ENCODE peak calls at places on chromosomes 7 and 10, in six cellular contexts. I is IMR-90, H is A549, R is SK-N-SH, W is HepG2, L is GM12878. D is an unnamed sample.

GRCh38 chr7:72078301-72078700 is 333.8 kb downstream of the CALN1 start:
- DNase-seq in I (no peak), H (no peak), R (no peak), W (no peak), L (no peak), D (no peak)

GRCh38 chr7:84248267-84248666 is 53.7 kb upstream of the SEMA3A start:
- DNase-seq in I (peak; percentile 73), H (no peak), R (no peak), W (no peak), L (peak; percentile 36), D (no peak)

GRCh38 chr7:4650471-4651047 is 31.5 kb upstream of the FOXK1 start:
- DNase-seq in I (peak; percentile 23), H (no peak), R (no peak), W (peak; percentile 34), L (no peak), D (no peak)

GRCh38 chr10:5500910-5501309 is 1.5 kb upstream of the CALML5 start:
- DNase-seq in I (no peak), H (no peak), R (no peak), W (no peak), L (no peak), D (no peak)

GRCh38 chr10:74151057-74151878 is at the start of gene ADK:
- DNase-seq in I (peak; percentile 96), H (peak; percentile 99), R (peak; percentile 98), W (peak; percentile 96), L (no peak), D (peak; percentile 100)

GRCh38 chr10:100522945-100523344 is 3.3 kb upstream of the SEC31B start:
- DNase-seq in I (peak; percentile 46), H (no peak), R (no peak), W (no peak), L (no peak), D (no peak)

GRCh38 chr10:62244785-62245595 is 23.7 kb downstream of the RTKN2 start:
- DNase-seq in I (peak; percentile 83), H (no peak), R (peak; percentile 30), W (peak; percentile 67), L (peak; percentile 75), D (peak; percentile 67)

GRCh38 chr7:32293833-32294232 is 196.3 kb downstream of the LSM5 start:
- DNase-seq in I (no peak), H (no peak), R (no peak), W (no peak), L (no peak), D (no peak)

GRCh38 chr10:110399163-110400094 is 94.7 kb upstream of the SMNDC1 start:
- DNase-seq in I (peak; percentile 99), H (peak; percentile 90), R (no peak), W (peak; percentile 79), L (no peak), D (no peak)

GRCh38 chr7:46838463-46838862 is 743.4 kb downstream of the TNS3 start:
- DNase-seq in I (no peak), H (no peak), R (no peak), W (no peak), L (no peak), D (no peak)

GRCh38 chr7:73978681-73979563 is 49.1 kb upstream of the ELN start:
- DNase-seq in I (no peak), H (peak; percentile 90), R (peak; percentile 55), W (peak; percentile 89), L (peak; percentile 45), D (peak; percentile 64)

GRCh38 chr10:132294561-132295320 is 13.0 kb downstream of the STK32C start:
- DNase-seq in I (no peak), H (no peak), R (no peak), W (no peak), L (no peak), D (peak; percentile 67)

GRCh38 chr10:113435881-113436280 is 117.0 kb upstream of the HABP2 start:
- DNase-seq in I (no peak), H (no peak), R (no peak), W (no peak), L (no peak), D (no peak)

GRCh38 chr10:113431807-113432206 is 121.0 kb upstream of the HABP2 start:
- DNase-seq in I (no peak), H (no peak), R (peak; percentile 33), W (no peak), L (no peak), D (no peak)

GRCh38 chr10:113434950-113435349 is 117.9 kb upstream of the HABP2 start:
- DNase-seq in I (no peak), H (no peak), R (no peak), W (no peak), L (no peak), D (no peak)

GRCh38 chr10:113434315-113434714 is 118.5 kb upstream of the HABP2 start:
- DNase-seq in I (no peak), H (no peak), R (no peak), W (no peak), L (no peak), D (no peak)

GRCh38 chr10:113433711-113434110 is 119.1 kb upstream of the HABP2 start:
- DNase-seq in I (no peak), H (no peak), R (no peak), W (no peak), L (no peak), D (no peak)
- TF ChIP-seq SMC3 in I (no peak), H (no peak), R (no peak), W (no peak), L (no peak), D (no peak)

GRCh38 chr7:151207315-151207714 is 3.0 kb downstream of the H2BK1 start:
- DNase-seq in I (no peak), H (no peak), R (no peak), W (no peak), L (no peak), D (no peak)
- TF ChIP-seq SMC3 in I (no peak), H (no peak), R (no peak), W (no peak), L (no peak), D (no peak)

GRCh38 chr10:122782911-122783310 is 62.7 kb downstream of the CUZD1 start:
- DNase-seq in I (no peak), H (no peak), R (no peak), W (no peak), L (no peak), D (no peak)

GRCh38 chr10:122777515-122778059 is 68.1 kb downstream of the CUZD1 start:
- DNase-seq in I (no peak), H (no peak), R (no peak), W (no peak), L (no peak), D (no peak)

GRCh38 chr10:122786269-122786668 is 59.4 kb downstream of the CUZD1 start:
- DNase-seq in I (peak; percentile 33), H (peak; percentile 21), R (no peak), W (peak; percentile 13), L (no peak), D (no peak)

GRCh38 chr10:122779924-122780323 is 65.7 kb downstream of the CUZD1 start:
- DNase-seq in I (no peak), H (no peak), R (no peak), W (no peak), L (no peak), D (no peak)

GRCh38 chr10:122780391-122780790 is 65.3 kb downstream of the CUZD1 start:
- DNase-seq in I (no peak), H (no peak), R (no peak), W (no peak), L (no peak), D (no peak)
- TF ChIP-seq SMC3 in I (no peak), H (no peak), R (no peak), W (no peak), L (no peak), D (no peak)

GRCh38 chr10:87596351-87596750 is 63.3 kb upstream of the PAPSS2 start:
- DNase-seq in I (no peak), H (no peak), R (no peak), W (no peak), L (peak; percentile 16), D (no peak)
- TF ChIP-seq SMC3 in I (no peak), H (no peak), R (no peak), W (no peak), L (no peak), D (no peak)

DNA sequence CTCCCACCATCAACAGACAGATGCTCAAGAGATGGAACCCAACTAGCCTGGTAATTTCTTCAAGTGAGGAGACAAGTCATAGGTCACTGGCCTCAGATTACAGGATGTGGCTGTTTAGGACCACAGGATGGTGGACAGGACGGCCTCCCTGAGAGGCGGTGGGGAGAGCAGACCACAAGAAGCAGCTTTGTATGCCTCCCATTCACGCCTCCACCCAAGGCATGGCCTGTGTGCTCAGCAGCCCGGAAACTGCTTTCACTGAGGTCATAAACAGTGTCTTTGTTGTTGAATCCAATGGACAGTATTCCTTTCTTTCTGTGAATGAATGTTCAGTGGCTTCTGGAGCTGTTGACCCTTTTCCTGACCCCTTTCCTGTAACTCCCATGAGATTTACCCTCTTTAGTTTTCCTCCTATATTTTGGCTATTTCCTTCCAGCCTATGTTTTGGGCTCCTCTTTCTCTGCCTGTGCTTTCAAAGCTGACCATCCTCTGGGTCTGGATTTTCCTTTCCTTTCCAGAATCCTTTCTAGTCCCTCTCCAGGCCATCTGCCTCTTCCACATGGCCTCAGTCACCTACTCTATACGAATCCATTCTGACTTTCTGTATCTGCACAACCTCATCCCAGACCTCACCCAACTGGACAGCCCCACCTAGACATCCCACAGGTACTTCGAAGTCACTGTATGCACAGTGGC is 32.4 kb upstream of the INPP5F start:
- DNase-seq in I (no peak), H (no peak), R (no peak), W (peak; percentile 74), L (no peak), D (no peak)
- TF ChIP-seq SMC3 in I (no peak), H (no peak), R (no peak), W (no peak), L (no peak), D (no peak)

GRCh38 chr7:121937224-121937623 is 64.3 kb downstream of the PTPRZ1 start:
- DNase-seq in I (no peak), H (no peak), R (no peak), W (no peak), L (no peak), D (no peak)
- TF ChIP-seq SMC3 in I (no peak), H (no peak), R (no peak), W (no peak), L (no peak), D (no peak)

GRCh38 chr7:16587785-16588184 is 57.8 kb downstream of the ANKMY2 start:
- DNase-seq in I (no peak), H (no peak), R (no peak), W (no peak), L (no peak), D (no peak)
- TF ChIP-seq SMC3 in I (no peak), H (no peak), R (no peak), W (no peak), L (no peak), D (no peak)

DNA sequence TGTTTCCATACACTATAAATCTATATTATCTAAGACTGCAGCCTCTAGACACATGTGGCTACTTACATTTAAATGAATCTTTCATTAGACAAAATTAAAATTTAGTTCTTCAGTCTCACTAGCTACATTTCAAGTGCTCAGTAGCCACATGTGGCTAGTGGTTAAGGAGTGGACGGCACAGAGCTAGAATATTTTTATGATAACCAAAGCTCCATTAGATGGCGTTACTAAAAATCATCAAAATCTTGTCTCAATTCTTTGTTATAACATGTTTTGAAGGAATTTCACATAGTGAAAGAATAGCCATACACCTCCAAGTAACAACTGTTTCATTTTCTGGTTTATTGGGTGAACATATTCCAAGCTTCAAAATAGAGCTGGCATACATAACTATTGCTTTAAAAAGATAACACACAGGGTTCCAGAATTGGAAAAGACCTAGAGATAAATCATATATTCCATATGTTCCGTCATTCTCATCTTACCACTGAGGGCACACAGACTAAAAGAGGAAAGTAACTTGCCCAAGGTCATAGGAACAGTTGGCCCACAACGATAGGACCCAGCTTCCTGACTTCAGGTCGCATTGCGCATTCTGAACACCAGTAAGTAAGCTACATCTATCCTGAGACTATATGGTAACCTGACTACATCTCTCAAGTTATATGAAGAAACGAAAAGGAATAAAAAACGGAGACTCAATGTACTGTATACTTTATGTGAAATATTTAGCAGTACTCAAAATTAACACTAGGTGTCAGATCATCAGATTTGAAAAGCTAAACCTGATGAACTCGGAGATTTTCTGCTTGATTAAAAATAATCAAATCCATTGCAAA is 66.6 kb downstream of the CAV1 start:
- DNase-seq in I (peak; percentile 52), H (no peak), R (peak; percentile 11), W (no peak), L (no peak), D (peak; percentile 36)
- TF ChIP-seq SMC3 in I (peak; percentile 83), H (peak; percentile 88), R (peak; percentile 41), W (peak; percentile 4), L (peak; percentile 68), D (peak; percentile 36)

D was measured in K562.